ENCODE peak calls at places on chromosome 11, in nine cellular contexts. One of them, this sample, is unnamed.

GRCh38 chr11:72758304-72758689 is 6.1 kb upstream of the ARAP1 start:
- DNase-seq in left ventricle myocardium inferior: no peak
- DNase-seq in foreskin fibroblast: peak
- DNase-seq in naive thymus-derived CD4-positive, alpha-beta T cell: no peak
- DNase-seq in Peyer's patch: no peak
- DNase-seq in CD8-positive, alpha-beta T cell: no peak
- DNase-seq in stimulated activated CD4-positive, alpha-beta T cell treated with anti-CD3 and anti-CD28 coated beads, TNF-alpha, amount 100 ng/mL, for 1 hour: no peak
- DNase-seq in HT-29: no peak
- DNase-seq in neuronal stem cell: no peak
- DNase-seq in this sample: no peak

GRCh38 chr11:3616721-3617460 is 24.9 kb downstream of the ART5 start:
- DNase-seq in left ventricle myocardium inferior: no peak
- DNase-seq in foreskin fibroblast: no peak
- DNase-seq in naive thymus-derived CD4-positive, alpha-beta T cell: no peak
- DNase-seq in Peyer's patch: no peak
- DNase-seq in CD8-positive, alpha-beta T cell: no peak
- DNase-seq in stimulated activated CD4-positive, alpha-beta T cell treated with anti-CD3 and anti-CD28 coated beads, TNF-alpha, amount 100 ng/mL, for 1 hour: no peak
- DNase-seq in HT-29: no peak
- DNase-seq in neuronal stem cell: no peak
- DNase-seq in this sample: no peak

GRCh38 chr11:110128161-110128560 is 35.0 kb downstream of the ZC3H12C start:
- DNase-seq in left ventricle myocardium inferior: no peak
- DNase-seq in foreskin fibroblast: peak
- DNase-seq in naive thymus-derived CD4-positive, alpha-beta T cell: no peak
- DNase-seq in Peyer's patch: no peak
- DNase-seq in CD8-positive, alpha-beta T cell: no peak
- DNase-seq in stimulated activated CD4-positive, alpha-beta T cell treated with anti-CD3 and anti-CD28 coated beads, TNF-alpha, amount 100 ng/mL, for 1 hour: no peak
- DNase-seq in HT-29: no peak
- DNase-seq in neuronal stem cell: peak
- DNase-seq in this sample: no peak

GRCh38 chr11:129021295-129021694 is 78.6 kb upstream of the TP53AIP1 start:
- DNase-seq in left ventricle myocardium inferior: no peak
- DNase-seq in foreskin fibroblast: no peak
- DNase-seq in naive thymus-derived CD4-positive, alpha-beta T cell: no peak
- DNase-seq in Peyer's patch: no peak
- DNase-seq in CD8-positive, alpha-beta T cell: no peak
- DNase-seq in stimulated activated CD4-positive, alpha-beta T cell treated with anti-CD3 and anti-CD28 coated beads, TNF-alpha, amount 100 ng/mL, for 1 hour: no peak
- DNase-seq in HT-29: peak
- DNase-seq in neuronal stem cell: no peak
- DNase-seq in this sample: no peak

GRCh38 chr11:101444164-101444563 is 139.6 kb downstream of the TRPC6 start:
- DNase-seq in left ventricle myocardium inferior: no peak
- DNase-seq in foreskin fibroblast: peak
- DNase-seq in naive thymus-derived CD4-positive, alpha-beta T cell: no peak
- DNase-seq in Peyer's patch: no peak
- DNase-seq in CD8-positive, alpha-beta T cell: no peak
- DNase-seq in stimulated activated CD4-positive, alpha-beta T cell treated with anti-CD3 and anti-CD28 coated beads, TNF-alpha, amount 100 ng/mL, for 1 hour: no peak
- DNase-seq in HT-29: peak
- DNase-seq in neuronal stem cell: no peak
- DNase-seq in this sample: no peak

GRCh38 chr11:83051760-83052671 is 19.7 kb downstream of the RAB30 start:
- DNase-seq in left ventricle myocardium inferior: peak
- DNase-seq in foreskin fibroblast: peak
- DNase-seq in naive thymus-derived CD4-positive, alpha-beta T cell: no peak
- DNase-seq in Peyer's patch: no peak
- DNase-seq in CD8-positive, alpha-beta T cell: no peak
- DNase-seq in stimulated activated CD4-positive, alpha-beta T cell treated with anti-CD3 and anti-CD28 coated beads, TNF-alpha, amount 100 ng/mL, for 1 hour: no peak
- DNase-seq in HT-29: no peak
- DNase-seq in neuronal stem cell: no peak
- DNase-seq in this sample: no peak

GRCh38 chr11:115164774-115165173 is 339.4 kb downstream of the CADM1 start:
- DNase-seq in left ventricle myocardium inferior: no peak
- DNase-seq in foreskin fibroblast: peak
- DNase-seq in naive thymus-derived CD4-positive, alpha-beta T cell: no peak
- DNase-seq in Peyer's patch: no peak
- DNase-seq in CD8-positive, alpha-beta T cell: no peak
- DNase-seq in stimulated activated CD4-positive, alpha-beta T cell treated with anti-CD3 and anti-CD28 coated beads, TNF-alpha, amount 100 ng/mL, for 1 hour: no peak
- DNase-seq in HT-29: no peak
- DNase-seq in neuronal stem cell: no peak
- DNase-seq in this sample: no peak

GRCh38 chr11:118878187-118878586 is 5.5 kb upstream of the CXCR5 start:
- DNase-seq in left ventricle myocardium inferior: no peak
- DNase-seq in foreskin fibroblast: no peak
- DNase-seq in naive thymus-derived CD4-positive, alpha-beta T cell: peak
- DNase-seq in Peyer's patch: no peak
- DNase-seq in CD8-positive, alpha-beta T cell: peak
- DNase-seq in stimulated activated CD4-positive, alpha-beta T cell treated with anti-CD3 and anti-CD28 coated beads, TNF-alpha, amount 100 ng/mL, for 1 hour: no peak
- DNase-seq in HT-29: no peak
- DNase-seq in neuronal stem cell: no peak
- DNase-seq in this sample: no peak

GRCh38 chr11:116742104-116742503 is 30.7 kb downstream of the BUD13 start:
- DNase-seq in left ventricle myocardium inferior: no peak
- DNase-seq in foreskin fibroblast: no peak
- DNase-seq in naive thymus-derived CD4-positive, alpha-beta T cell: no peak
- DNase-seq in Peyer's patch: no peak
- DNase-seq in CD8-positive, alpha-beta T cell: no peak
- DNase-seq in stimulated activated CD4-positive, alpha-beta T cell treated with anti-CD3 and anti-CD28 coated beads, TNF-alpha, amount 100 ng/mL, for 1 hour: no peak
- DNase-seq in HT-29: no peak
- DNase-seq in neuronal stem cell: no peak
- DNase-seq in this sample: no peak

GRCh38 chr11:33847251-33847650 is 44.6 kb downstream of the LMO2 start:
- DNase-seq in left ventricle myocardium inferior: no peak
- DNase-seq in foreskin fibroblast: peak
- DNase-seq in naive thymus-derived CD4-positive, alpha-beta T cell: no peak
- DNase-seq in Peyer's patch: no peak
- DNase-seq in CD8-positive, alpha-beta T cell: no peak
- DNase-seq in stimulated activated CD4-positive, alpha-beta T cell treated with anti-CD3 and anti-CD28 coated beads, TNF-alpha, amount 100 ng/mL, for 1 hour: no peak
- DNase-seq in HT-29: no peak
- DNase-seq in neuronal stem cell: no peak
- DNase-seq in this sample: no peak

GRCh38 chr11:73249858-73250773 is 22.0 kb upstream of the P2RY6 start:
- DNase-seq in left ventricle myocardium inferior: no peak
- DNase-seq in foreskin fibroblast: no peak
- DNase-seq in naive thymus-derived CD4-positive, alpha-beta T cell: peak
- DNase-seq in Peyer's patch: no peak
- DNase-seq in CD8-positive, alpha-beta T cell: no peak
- DNase-seq in stimulated activated CD4-positive, alpha-beta T cell treated with anti-CD3 and anti-CD28 coated beads, TNF-alpha, amount 100 ng/mL, for 1 hour: no peak
- DNase-seq in HT-29: no peak
- DNase-seq in neuronal stem cell: no peak
- DNase-seq in this sample: no peak

GRCh38 chr11:105392546-105392945 is 217.3 kb upstream of the GRIA4 start:
- DNase-seq in left ventricle myocardium inferior: no peak
- DNase-seq in foreskin fibroblast: peak
- DNase-seq in naive thymus-derived CD4-positive, alpha-beta T cell: no peak
- DNase-seq in Peyer's patch: no peak
- DNase-seq in CD8-positive, alpha-beta T cell: no peak
- DNase-seq in stimulated activated CD4-positive, alpha-beta T cell treated with anti-CD3 and anti-CD28 coated beads, TNF-alpha, amount 100 ng/mL, for 1 hour: no peak
- DNase-seq in HT-29: no peak
- DNase-seq in neuronal stem cell: no peak
- DNase-seq in this sample: no peak

GRCh38 chr11:17839973-17840611 is 105.5 kb downstream of the KCNC1 start:
- DNase-seq in left ventricle myocardium inferior: no peak
- DNase-seq in foreskin fibroblast: peak
- DNase-seq in naive thymus-derived CD4-positive, alpha-beta T cell: no peak
- DNase-seq in Peyer's patch: no peak
- DNase-seq in CD8-positive, alpha-beta T cell: no peak
- DNase-seq in stimulated activated CD4-positive, alpha-beta T cell treated with anti-CD3 and anti-CD28 coated beads, TNF-alpha, amount 100 ng/mL, for 1 hour: no peak
- DNase-seq in HT-29: no peak
- DNase-seq in neuronal stem cell: no peak
- DNase-seq in this sample: no peak

GRCh38 chr11:115459563-115459962 is 44.7 kb downstream of the CADM1 start:
- DNase-seq in left ventricle myocardium inferior: no peak
- DNase-seq in foreskin fibroblast: no peak
- DNase-seq in naive thymus-derived CD4-positive, alpha-beta T cell: no peak
- DNase-seq in Peyer's patch: no peak
- DNase-seq in CD8-positive, alpha-beta T cell: no peak
- DNase-seq in stimulated activated CD4-positive, alpha-beta T cell treated with anti-CD3 and anti-CD28 coated beads, TNF-alpha, amount 100 ng/mL, for 1 hour: no peak
- DNase-seq in HT-29: no peak
- DNase-seq in neuronal stem cell: no peak
- DNase-seq in this sample: no peak

GRCh38 chr11:112085822-112086421 is 634 bp downstream of the TIMM8B start:
- DNase-seq in left ventricle myocardium inferior: no peak
- DNase-seq in foreskin fibroblast: peak
- DNase-seq in naive thymus-derived CD4-positive, alpha-beta T cell: no peak
- DNase-seq in Peyer's patch: peak
- DNase-seq in CD8-positive, alpha-beta T cell: peak
- DNase-seq in stimulated activated CD4-positive, alpha-beta T cell treated with anti-CD3 and anti-CD28 coated beads, TNF-alpha, amount 100 ng/mL, for 1 hour: no peak
- DNase-seq in HT-29: peak
- DNase-seq in neuronal stem cell: no peak
- DNase-seq in this sample: no peak

GRCh38 chr11:12587333-12587997 is 86.8 kb upstream of the TEAD1 start:
- DNase-seq in left ventricle myocardium inferior: no peak
- DNase-seq in foreskin fibroblast: peak
- DNase-seq in naive thymus-derived CD4-positive, alpha-beta T cell: peak
- DNase-seq in Peyer's patch: no peak
- DNase-seq in CD8-positive, alpha-beta T cell: no peak
- DNase-seq in stimulated activated CD4-positive, alpha-beta T cell treated with anti-CD3 and anti-CD28 coated beads, TNF-alpha, amount 100 ng/mL, for 1 hour: no peak
- DNase-seq in HT-29: peak
- DNase-seq in neuronal stem cell: no peak
- DNase-seq in this sample: peak

GRCh38 chr11:6328321-6328720 is 8.0 kb upstream of the CAVIN3 start:
- DNase-seq in left ventricle myocardium inferior: no peak
- DNase-seq in foreskin fibroblast: no peak
- DNase-seq in naive thymus-derived CD4-positive, alpha-beta T cell: no peak
- DNase-seq in Peyer's patch: no peak
- DNase-seq in CD8-positive, alpha-beta T cell: no peak
- DNase-seq in stimulated activated CD4-positive, alpha-beta T cell treated with anti-CD3 and anti-CD28 coated beads, TNF-alpha, amount 100 ng/mL, for 1 hour: no peak
- DNase-seq in HT-29: no peak
- DNase-seq in neuronal stem cell: no peak
- DNase-seq in this sample: no peak

GRCh38 chr11:13104619-13105236 is 95.6 kb downstream of the RASSF10 start:
- DNase-seq in left ventricle myocardium inferior: no peak
- DNase-seq in foreskin fibroblast: no peak
- DNase-seq in naive thymus-derived CD4-positive, alpha-beta T cell: no peak
- DNase-seq in Peyer's patch: no peak
- DNase-seq in CD8-positive, alpha-beta T cell: no peak
- DNase-seq in stimulated activated CD4-positive, alpha-beta T cell treated with anti-CD3 and anti-CD28 coated beads, TNF-alpha, amount 100 ng/mL, for 1 hour: no peak
- DNase-seq in HT-29: no peak
- DNase-seq in neuronal stem cell: no peak
- DNase-seq in this sample: no peak

GRCh38 chr11:10181811-10182210 is 112.2 kb downstream of the SBF2 start:
- DNase-seq in left ventricle myocardium inferior: no peak
- DNase-seq in foreskin fibroblast: peak
- DNase-seq in naive thymus-derived CD4-positive, alpha-beta T cell: no peak
- DNase-seq in Peyer's patch: no peak
- DNase-seq in CD8-positive, alpha-beta T cell: no peak
- DNase-seq in stimulated activated CD4-positive, alpha-beta T cell treated with anti-CD3 and anti-CD28 coated beads, TNF-alpha, amount 100 ng/mL, for 1 hour: no peak
- DNase-seq in HT-29: peak
- DNase-seq in neuronal stem cell: no peak
- DNase-seq in this sample: no peak

GRCh38 chr11:26134481-26135355 is 197.2 kb upstream of the ANO3 start:
- DNase-seq in left ventricle myocardium inferior: no peak
- DNase-seq in foreskin fibroblast: peak
- DNase-seq in naive thymus-derived CD4-positive, alpha-beta T cell: no peak
- DNase-seq in Peyer's patch: no peak
- DNase-seq in CD8-positive, alpha-beta T cell: no peak
- DNase-seq in stimulated activated CD4-positive, alpha-beta T cell treated with anti-CD3 and anti-CD28 coated beads, TNF-alpha, amount 100 ng/mL, for 1 hour: no peak
- DNase-seq in HT-29: peak
- DNase-seq in neuronal stem cell: peak
- DNase-seq in this sample: no peak

GRCh38 chr11:64088159-64089026 is 52.7 kb downstream of the FLRT1 start:
- DNase-seq in left ventricle myocardium inferior: no peak
- DNase-seq in foreskin fibroblast: no peak
- DNase-seq in naive thymus-derived CD4-positive, alpha-beta T cell: no peak
- DNase-seq in Peyer's patch: no peak
- DNase-seq in CD8-positive, alpha-beta T cell: no peak
- DNase-seq in stimulated activated CD4-positive, alpha-beta T cell treated with anti-CD3 and anti-CD28 coated beads, TNF-alpha, amount 100 ng/mL, for 1 hour: no peak
- DNase-seq in HT-29: peak
- DNase-seq in neuronal stem cell: no peak
- DNase-seq in this sample: no peak

GRCh38 chr11:71180694-71181466 is 71.5 kb downstream of the SHANK2 start:
- DNase-seq in left ventricle myocardium inferior: no peak
- DNase-seq in foreskin fibroblast: no peak
- DNase-seq in naive thymus-derived CD4-positive, alpha-beta T cell: no peak
- DNase-seq in Peyer's patch: no peak
- DNase-seq in CD8-positive, alpha-beta T cell: no peak
- DNase-seq in stimulated activated CD4-positive, alpha-beta T cell treated with anti-CD3 and anti-CD28 coated beads, TNF-alpha, amount 100 ng/mL, for 1 hour: no peak
- DNase-seq in HT-29: no peak
- DNase-seq in neuronal stem cell: no peak
- DNase-seq in this sample: no peak

GRCh38 chr11:113729456-113729855 is 23.3 kb upstream of the TMPRSS5 start:
- DNase-seq in left ventricle myocardium inferior: no peak
- DNase-seq in foreskin fibroblast: peak
- DNase-seq in naive thymus-derived CD4-positive, alpha-beta T cell: no peak
- DNase-seq in Peyer's patch: no peak
- DNase-seq in CD8-positive, alpha-beta T cell: no peak
- DNase-seq in stimulated activated CD4-positive, alpha-beta T cell treated with anti-CD3 and anti-CD28 coated beads, TNF-alpha, amount 100 ng/mL, for 1 hour: no peak
- DNase-seq in HT-29: peak
- DNase-seq in neuronal stem cell: no peak
- DNase-seq in this sample: no peak

GRCh38 chr11:14644396-14645246 is 1.0 kb downstream of the PDE3B start:
- DNase-seq in left ventricle myocardium inferior: peak
- DNase-seq in foreskin fibroblast: peak
- DNase-seq in naive thymus-derived CD4-positive, alpha-beta T cell: peak
- DNase-seq in Peyer's patch: peak
- DNase-seq in CD8-positive, alpha-beta T cell: peak
- DNase-seq in stimulated activated CD4-positive, alpha-beta T cell treated with anti-CD3 and anti-CD28 coated beads, TNF-alpha, amount 100 ng/mL, for 1 hour: no peak
- DNase-seq in HT-29: peak
- DNase-seq in neuronal stem cell: peak
- DNase-seq in this sample: peak

GRCh38 chr11:34203377-34203801 is 98.0 kb downstream of the NAT10 start:
- DNase-seq in left ventricle myocardium inferior: no peak
- DNase-seq in foreskin fibroblast: no peak
- DNase-seq in naive thymus-derived CD4-positive, alpha-beta T cell: no peak
- DNase-seq in Peyer's patch: no peak
- DNase-seq in CD8-positive, alpha-beta T cell: no peak
- DNase-seq in stimulated activated CD4-positive, alpha-beta T cell treated with anti-CD3 and anti-CD28 coated beads, TNF-alpha, amount 100 ng/mL, for 1 hour: no peak
- DNase-seq in HT-29: no peak
- DNase-seq in neuronal stem cell: no peak
- DNase-seq in this sample: peak

GRCh38 chr11:68497761-68498160 is 37.2 kb downstream of the PPP6R3 start:
- DNase-seq in left ventricle myocardium inferior: no peak
- DNase-seq in foreskin fibroblast: no peak
- DNase-seq in naive thymus-derived CD4-positive, alpha-beta T cell: no peak
- DNase-seq in Peyer's patch: no peak
- DNase-seq in CD8-positive, alpha-beta T cell: no peak
- DNase-seq in stimulated activated CD4-positive, alpha-beta T cell treated with anti-CD3 and anti-CD28 coated beads, TNF-alpha, amount 100 ng/mL, for 1 hour: no peak
- DNase-seq in HT-29: no peak
- DNase-seq in neuronal stem cell: no peak
- DNase-seq in this sample: no peak

GRCh38 chr11:102471474-102471873 is 18.9 kb upstream of the TMEM123 start:
- DNase-seq in left ventricle myocardium inferior: no peak
- DNase-seq in foreskin fibroblast: no peak
- DNase-seq in naive thymus-derived CD4-positive, alpha-beta T cell: no peak
- DNase-seq in Peyer's patch: no peak
- DNase-seq in CD8-positive, alpha-beta T cell: no peak
- DNase-seq in stimulated activated CD4-positive, alpha-beta T cell treated with anti-CD3 and anti-CD28 coated beads, TNF-alpha, amount 100 ng/mL, for 1 hour: no peak
- DNase-seq in HT-29: no peak
- DNase-seq in neuronal stem cell: no peak
- DNase-seq in this sample: no peak

GRCh38 chr11:1351278-1351937 is 38.3 kb upstream of the BRSK2 start:
- DNase-seq in left ventricle myocardium inferior: no peak
- DNase-seq in foreskin fibroblast: no peak
- DNase-seq in naive thymus-derived CD4-positive, alpha-beta T cell: no peak
- DNase-seq in Peyer's patch: no peak
- DNase-seq in CD8-positive, alpha-beta T cell: no peak
- DNase-seq in stimulated activated CD4-positive, alpha-beta T cell treated with anti-CD3 and anti-CD28 coated beads, TNF-alpha, amount 100 ng/mL, for 1 hour: no peak
- DNase-seq in HT-29: peak
- DNase-seq in neuronal stem cell: no peak
- DNase-seq in this sample: no peak

GRCh38 chr11:14376920-14377319 is 17.9 kb upstream of the RRAS2 start:
- DNase-seq in left ventricle myocardium inferior: no peak
- DNase-seq in foreskin fibroblast: peak
- DNase-seq in naive thymus-derived CD4-positive, alpha-beta T cell: no peak
- DNase-seq in Peyer's patch: no peak
- DNase-seq in CD8-positive, alpha-beta T cell: no peak
- DNase-seq in stimulated activated CD4-positive, alpha-beta T cell treated with anti-CD3 and anti-CD28 coated beads, TNF-alpha, amount 100 ng/mL, for 1 hour: no peak
- DNase-seq in HT-29: no peak
- DNase-seq in neuronal stem cell: no peak
- DNase-seq in this sample: no peak

GRCh38 chr11:61769169-61769920 is 16.9 kb downstream of the MYRF start:
- DNase-seq in left ventricle myocardium inferior: no peak
- DNase-seq in foreskin fibroblast: peak
- DNase-seq in naive thymus-derived CD4-positive, alpha-beta T cell: no peak
- DNase-seq in Peyer's patch: no peak
- DNase-seq in CD8-positive, alpha-beta T cell: no peak
- DNase-seq in stimulated activated CD4-positive, alpha-beta T cell treated with anti-CD3 and anti-CD28 coated beads, TNF-alpha, amount 100 ng/mL, for 1 hour: no peak
- DNase-seq in HT-29: peak
- DNase-seq in neuronal stem cell: no peak
- DNase-seq in this sample: no peak

GRCh38 chr11:92801685-92802084 is 167.8 kb upstream of the MTNR1B start:
- DNase-seq in left ventricle myocardium inferior: no peak
- DNase-seq in foreskin fibroblast: no peak
- DNase-seq in naive thymus-derived CD4-positive, alpha-beta T cell: no peak
- DNase-seq in Peyer's patch: no peak
- DNase-seq in CD8-positive, alpha-beta T cell: no peak
- DNase-seq in stimulated activated CD4-positive, alpha-beta T cell treated with anti-CD3 and anti-CD28 coated beads, TNF-alpha, amount 100 ng/mL, for 1 hour: no peak
- DNase-seq in HT-29: no peak
- DNase-seq in neuronal stem cell: no peak
- DNase-seq in this sample: no peak